ENCODE peak calls at places on chromosomes 2 and 18, in seven cellular contexts. M is brain microvascular endothelial cell, V is epithelial cell of esophagus, I is LNCaP clone FGC, K is AG04450, A is cardiac muscle cell, L is cardiac fibroblast. P is an unnamed sample.

GRCh38 chr2:152038451-152038958 is 60.3 kb downstream of the CACNB4 start:
- DNase-seq in A (no peak), I (no peak), L (no peak), V (no peak), M (no peak), K (no peak), P (no peak)

GRCh38 chr2:240820014-240820606 is at the start of gene KIF1A:
- DNase-seq in L (no peak), V (no peak), I (no peak), M (no peak), K (no peak), A (no peak), P (no peak)

GRCh38 chr2:12797815-12798214 is 81.1 kb downstream of the TRIB2 start:
- DNase-seq in I (no peak), V (peak; percentile 52), K (no peak), M (no peak), A (peak; percentile 88), L (peak; percentile 94), P (peak; percentile 23)

GRCh38 chr2:108401800-108402199 is 24.0 kb downstream of the SULT1C4 start:
- DNase-seq in K (no peak), I (no peak), M (no peak), A (no peak), L (no peak), V (no peak), P (no peak)

GRCh38 chr2:33645861-33646260 is 46.8 kb upstream of the FAM98A start:
- DNase-seq in V (peak; percentile 19), L (peak; percentile 1), K (no peak), I (no peak), A (peak; percentile 1), M (peak; percentile 23), P (no peak)

GRCh38 chr2:124894199-124894598 is 869.1 kb downstream of the CNTNAP5 start:
- DNase-seq in M (no peak), I (no peak), K (no peak), L (peak; percentile 13), V (no peak), A (no peak), P (no peak)

GRCh38 chr2:169839954-169840746 is 12.9 kb downstream of the UBR3 start:
- DNase-seq in M (peak; percentile 21), K (no peak), I (no peak), V (no peak), A (peak; percentile 88), L (peak; percentile 20), P (no peak)

GRCh38 chr2:40165503-40165867 is 286.4 kb downstream of the SLC8A1 start:
- DNase-seq in A (peak; percentile 41), L (peak; percentile 42), V (no peak), K (no peak), I (no peak), M (no peak), P (no peak)

GRCh38 chr2:236627846-236628245 is 58.2 kb downstream of the ACKR3 start:
- DNase-seq in I (no peak), K (no peak), V (no peak), A (no peak), M (no peak), L (no peak), P (no peak)

GRCh38 chr2:43024515-43024962 is 201.9 kb downstream of the ZFP36L2 start:
- DNase-seq in L (peak; percentile 64), K (no peak), V (peak; percentile 53), M (peak; percentile 42), A (peak; percentile 71), I (no peak), P (no peak)

GRCh38 chr18:8741524-8741923 is 36.2 kb downstream of the MTCL1 start:
- DNase-seq in L (no peak), K (no peak), M (no peak), A (no peak), I (peak; percentile 34), V (no peak), P (no peak)

GRCh38 chr2:230905448-230906430 is 19.3 kb downstream of the GPR55 start:
- DNase-seq in M (peak; percentile 15), K (no peak), A (no peak), V (peak; percentile 17), L (peak; percentile 12), I (no peak), P (no peak)

GRCh38 chr18:30679285-30679930 is 363.1 kb downstream of the DSC3 start:
- DNase-seq in K (no peak), A (no peak), M (no peak), V (no peak), L (no peak), I (no peak), P (no peak)

GRCh38 chr2:230330725-230331124 is 3.7 kb downstream of the SP140L start:
- DNase-seq in L (peak; percentile 68), I (no peak), V (no peak), K (no peak), M (peak; percentile 81), A (peak; percentile 57), P (no peak)

GRCh38 chr18:62556397-62556796 is 33.6 kb downstream of the ZCCHC2 start:
- DNase-seq in M (no peak), L (no peak), A (no peak), V (no peak), I (no peak), K (no peak), P (no peak)

GRCh38 chr2:11103984-11104793 is 51.1 kb upstream of the SLC66A3 start:
- DNase-seq in M (no peak), L (no peak), I (no peak), V (no peak), K (no peak), A (no peak), P (no peak)

GRCh38 chr2:207236156-207236935 is 70.6 kb upstream of the KLF7 start:
- DNase-seq in M (no peak), I (no peak), K (no peak), V (no peak), L (peak; percentile 46), A (no peak), P (no peak)

GRCh38 chr2:146572598-146572997 is 1272.2 kb upstream of the ACVR2A start:
- DNase-seq in I (no peak), M (no peak), V (peak; percentile 50), K (no peak), A (peak; percentile 10), L (peak; percentile 55), P (no peak)

GRCh38 chr2:65377556-65378307 is 54.7 kb downstream of the SPRED2 start:
- DNase-seq in K (no peak), V (peak; percentile 83), L (peak; percentile 85), M (peak; percentile 74), A (peak; percentile 81), I (no peak), P (peak; percentile 46)

GRCh38 chr2:193584001-193584400 is 1389.3 kb upstream of the TMEFF2 start:
- DNase-seq in L (peak; percentile 55), M (no peak), A (peak; percentile 10), K (no peak), I (no peak), V (peak; percentile 57), P (no peak)

GRCh38 chr2:100818606-100819364 is 1.2 kb upstream of the NPAS2 start:
- DNase-seq in V (peak; percentile 53), M (peak; percentile 62), K (peak; percentile 33), A (peak; percentile 94), L (peak; percentile 92), I (peak; percentile 35), P (no peak)

GRCh38 chr2:108587621-108588020 is 53.4 kb downstream of the LIMS1 start:
- DNase-seq in A (peak; percentile 81), K (no peak), V (peak; percentile 69), L (peak; percentile 88), M (peak; percentile 86), I (no peak), P (peak; percentile 57)

GRCh38 chr2:46162329-46162870 is 134.8 kb upstream of the EPAS1 start:
- DNase-seq in K (no peak), V (no peak), M (no peak), I (no peak), L (peak; percentile 66), A (peak; percentile 62), P (no peak)

GRCh38 chr18:34921271-34921670 is 119.9 kb upstream of the MAPRE2 start:
- DNase-seq in A (no peak), K (no peak), I (no peak), V (no peak), L (no peak), M (no peak), P (no peak)

GRCh38 chr2:81077396-81077795 is 772.8 kb upstream of the LRRTM1 start:
- DNase-seq in A (no peak), L (no peak), V (no peak), I (no peak), K (no peak), M (no peak), P (no peak)

GRCh38 chr2:113602869-113603466 is 24.1 kb upstream of the RABL2A start:
- DNase-seq in L (no peak), A (no peak), K (no peak), V (no peak), I (no peak), M (no peak), P (no peak)
- H3K4me3 ChIP-seq in L (peak overlapping the region; percentile 75), A (peak overlapping the region; percentile 25), K (peak overlapping the region; percentile 72), V (peak overlapping the region; percentile 88), I (peak overlapping the region; percentile 72), M (peak overlapping the region; percentile 65), P (peak overlapping the region; percentile 89)

DNA sequence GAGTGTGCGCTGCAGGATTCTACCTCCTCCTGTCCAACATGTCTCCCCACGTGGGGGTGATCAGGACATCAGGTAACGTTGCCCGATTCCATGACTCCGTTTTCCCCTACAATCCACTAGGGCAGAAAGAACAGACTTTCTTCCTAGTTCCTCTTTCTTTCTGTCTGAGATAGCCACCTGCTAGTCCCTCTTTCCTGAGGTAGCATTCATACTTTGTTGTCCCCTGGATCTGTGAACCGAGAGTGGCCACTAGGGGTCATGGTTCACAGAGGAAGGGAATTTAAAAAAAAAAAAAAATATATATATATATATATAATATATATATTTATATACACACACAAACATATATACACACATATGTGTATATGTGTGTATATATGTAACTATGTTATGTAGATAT is 210.0 kb upstream of the ZNF521 start:
- DNase-seq in V (no peak), L (peak; percentile 36), M (peak; percentile 2), I (peak; percentile 7), K (peak; percentile 8), A (peak; percentile 34), P (no peak)
- TF ChIP-seq CTCF in V (no peak), L (peak; percentile 19), M (peak; percentile 61), I (peak; percentile 57), K (peak; percentile 43), A (peak; percentile 38), P (peak; percentile 53)

GRCh38 chr2:9720352-9721093 is 89.7 kb upstream of the YWHAQ start:
- DNase-seq in L (no peak), I (no peak), M (no peak), A (no peak), K (no peak), V (no peak), P (no peak)
- H3K4me3 ChIP-seq in L (no peak overlapping the region), I (no peak overlapping the region), M (no peak overlapping the region), A (no peak overlapping the region), K (no peak overlapping the region), V (no peak overlapping the region), P (no peak overlapping the region)

DNA sequence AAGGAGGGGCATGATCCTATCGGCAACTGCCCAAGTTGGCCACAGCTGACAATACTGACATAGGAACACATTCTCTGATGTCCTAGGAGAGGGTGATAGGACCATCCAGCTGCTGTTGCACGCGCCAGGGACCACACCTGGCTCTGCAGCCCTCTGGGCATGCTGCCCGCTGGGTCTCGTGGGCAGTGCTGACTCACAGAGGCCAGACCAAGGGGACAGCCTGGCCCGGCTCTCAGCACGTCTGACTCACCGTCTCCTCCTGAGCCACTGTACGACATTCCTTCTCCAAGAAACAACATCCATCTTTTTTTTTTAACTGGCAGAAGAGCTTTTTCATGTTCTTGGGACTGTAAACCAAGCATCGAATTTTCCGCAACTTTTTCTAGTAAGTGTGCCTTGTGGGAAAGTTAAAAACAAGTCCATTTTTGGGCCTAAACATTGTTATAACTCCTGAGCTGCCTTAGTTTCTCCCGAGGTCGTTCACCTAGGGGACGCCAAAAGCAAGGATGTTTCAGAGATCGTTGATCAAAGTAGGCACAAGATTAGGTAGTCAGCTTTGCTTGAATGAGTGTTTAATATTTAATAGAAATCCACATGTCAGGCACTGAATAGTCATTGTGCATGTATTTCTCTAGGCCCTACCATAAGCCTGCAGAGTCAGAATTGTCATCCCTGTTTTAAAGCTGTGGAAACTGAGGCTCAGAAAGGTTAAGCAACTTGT is 100.3 kb downstream of the TTC32 start:
- DNase-seq in K (peak; percentile 94), L (peak; percentile 97), A (peak; percentile 96), M (peak; percentile 96), V (peak; percentile 92), I (no peak), P (peak; percentile 96)
- TF ChIP-seq CTCF in K (no peak), L (no peak), A (no peak), M (no peak), V (no peak), I (no peak), P (no peak)

P was measured in epithelial cell of proximal tubule.